ENCODE peak calls at places on chromosomes 2 and 18, in eight cellular contexts. K, P, J, Q, F, Y, D and G are unnamed samples. For H3K36me3, the result is how much of the 10 kb centered on the place peaks cover.

GRCh38 chr2:233982421-233983121 is 65.4 kb downstream of the TRPM8 start:
- DNase-seq in J (no peak), F (no peak), Y (peak), Q (no peak), P (no peak), K (no peak), D (no peak), G (no peak)

GRCh38 chr2:224946911-224947310 is 95.4 kb downstream of the DOCK10 start:
- DNase-seq in K (no peak), Y (peak), Q (no peak), J (no peak), D (peak), F (no peak), P (no peak), G (no peak)

GRCh38 chr2:106867231-106867943 is 18.6 kb downstream of the ST6GAL2 start:
- DNase-seq in Q (no peak), J (no peak), Y (no peak), P (no peak), D (no peak), K (no peak), F (no peak), G (no peak)

GRCh38 chr2:241519669-241520068 is 11.3 kb upstream of the STK25 start:
- DNase-seq in Q (no peak), J (no peak), Y (no peak), K (no peak), F (no peak), P (no peak), D (no peak), G (no peak)

GRCh38 chr2:160941290-160941846 is 218.9 kb upstream of the TANK start:
- DNase-seq in P (no peak), D (no peak), Q (no peak), Y (no peak), J (no peak), K (no peak), F (no peak), G (no peak)

GRCh38 chr18:57428221-57429150 is 6.7 kb upstream of the ONECUT2 start:
- DNase-seq in F (no peak), Y (no peak), K (no peak), D (no peak), P (no peak), Q (no peak), J (no peak), G (no peak)

GRCh38 chr2:220394433-220394832 is 767.0 kb downstream of the SLC4A3 start:
- DNase-seq in Q (no peak), F (peak), Y (peak), J (no peak), P (no peak), K (no peak), D (no peak), G (no peak)

GRCh38 chr2:55403177-55403998 is 16.3 kb downstream of the CCDC88A start:
- DNase-seq in Y (peak), D (no peak), J (no peak), K (no peak), P (no peak), Q (no peak), F (no peak), G (no peak)

GRCh38 chr2:212488611-212489010 is 50.0 kb downstream of the ERBB4 start:
- DNase-seq in K (no peak), J (no peak), P (no peak), Q (no peak), F (no peak), Y (peak), D (no peak), G (no peak)

GRCh38 chr2:161030260-161031063 is 129.8 kb upstream of the TANK start:
- DNase-seq in K (no peak), D (no peak), Y (peak), F (no peak), Q (no peak), J (no peak), P (peak), G (no peak)

GRCh38 chr18:57359433-57359832 is 7.1 kb downstream of the ST8SIA3 start:
- DNase-seq in D (no peak), Y (no peak), F (no peak), Q (no peak), P (no peak), J (no peak), K (no peak), G (no peak)

GRCh38 chr2:167134381-167135072 is 246.2 kb downstream of the XIRP2 start:
- DNase-seq in Q (no peak), P (no peak), Y (peak), K (no peak), F (no peak), J (no peak), D (no peak), G (no peak)

GRCh38 chr18:48782381-48782841 is 168.4 kb downstream of the SMAD7 start:
- DNase-seq in F (peak), P (peak), J (no peak), Y (peak), Q (no peak), K (no peak), D (no peak), G (no peak)

GRCh38 chr2:159133795-159134194 is 152.7 kb downstream of the WDSUB1 start:
- DNase-seq in K (no peak), D (no peak), J (no peak), Y (no peak), Q (no peak), F (no peak), P (no peak), G (no peak)

GRCh38 chr2:128638741-128639477 is 320.2 kb upstream of the HS6ST1 start:
- DNase-seq in D (peak), P (no peak), K (peak), J (peak), Q (peak), F (no peak), Y (peak), G (no peak)

GRCh38 chr2:133633851-133634250 is 65.6 kb upstream of the NCKAP5 start:
- DNase-seq in P (no peak), J (no peak), F (no peak), Q (no peak), K (no peak), D (no peak), Y (peak), G (no peak)

GRCh38 chr2:38850045-38850444 is 25.7 kb downstream of the DHX57 start:
- DNase-seq in Y (no peak), D (no peak), Q (no peak), J (no peak), K (no peak), P (no peak), F (no peak), G (no peak)
- H3K36me3 ChIP-seq in Y (under half), D (under half), Q (under half), J (half or more), K (under half), P (half or more), F (under half), G (under half)

GRCh38 chr2:33223851-33224250 is 252.6 kb upstream of the RASGRP3 start:
- DNase-seq in K (no peak), D (no peak), F (no peak), J (no peak), Q (no peak), P (no peak), Y (no peak), G (no peak)
- H3K36me3 ChIP-seq in K (under half), D (under half), F (under half), J (under half), Q (under half), P (under half), Y (under half), G (under half)

GRCh38 chr2:182982934-182983333 is 55.3 kb downstream of the NCKAP1 start:
- DNase-seq in D (no peak), K (no peak), Y (no peak), J (no peak), P (no peak), Q (no peak), F (no peak), G (no peak)
- H3K36me3 ChIP-seq in D (under half), K (under half), Y (under half), J (under half), P (half or more), Q (under half), F (under half), G (under half)

DNA sequence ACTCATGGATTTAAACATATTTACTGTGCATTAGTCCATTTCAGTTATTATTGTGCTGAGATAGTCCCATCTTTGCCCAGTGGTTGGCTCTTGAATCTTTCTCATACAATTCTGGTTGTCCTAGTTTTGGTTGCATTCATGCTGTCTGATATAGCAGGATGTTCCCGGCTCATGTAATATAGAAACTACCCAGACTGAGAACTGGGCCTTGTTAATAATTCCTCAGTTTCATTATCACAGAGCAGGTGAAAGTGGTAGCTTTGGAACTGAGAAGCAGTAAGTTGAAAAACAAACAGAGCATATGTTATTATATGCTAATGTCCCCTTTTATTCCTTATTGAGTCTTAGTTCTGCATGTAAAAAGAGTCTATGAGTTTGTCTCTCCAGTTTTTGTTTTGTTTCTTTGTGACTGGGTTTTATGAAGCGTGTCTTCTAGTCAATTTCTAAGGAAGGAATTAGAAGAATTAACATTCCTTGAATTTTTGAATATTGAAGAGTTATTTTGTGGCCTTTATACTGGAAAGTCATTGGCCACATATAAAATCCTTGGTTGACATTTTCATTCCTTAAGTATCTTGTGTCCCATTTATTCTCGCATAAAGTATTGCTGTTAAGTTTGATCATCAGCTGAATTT is 43.3 kb downstream of the EIF5B start:
- DNase-seq in J (no peak), D (no peak), P (no peak), Y (peak), F (no peak), K (no peak), Q (no peak), G (no peak)
- H3K36me3 ChIP-seq in J (half or more), D (half or more), P (half or more), Y (under half), F (under half), K (under half), Q (under half), G (half or more)